ENCODE peak calls at places on chromosomes 3 and 15, in seven cellular contexts. P is GM23338, X is stomach, H is transverse colon, C is esophagus muscularis mucosa, N is endothelial cell of umbilical vein, O is prostate gland. A is an unnamed sample.

GRCh38 chr15:93071469-93071891 is 17.5 kb downstream of the RGMA start:
- DNase-seq in P (no peak), X (no peak), H (no peak), C (no peak), N (no peak), O (no peak), A (no peak)

GRCh38 chr15:34855893-34856292 is 60.5 kb upstream of the ACTC1 start:
- DNase-seq in P (no peak), X (no peak), H (no peak), C (no peak), N (no peak), O (no peak), A (no peak)

GRCh38 chr15:97759363-97759762 is 201.1 kb upstream of the ARRDC4 start:
- DNase-seq in P (no peak), X (no peak), H (no peak), C (no peak), N (peak; percentile 62), O (no peak), A (no peak)

GRCh38 chr3:129417354-129417753 is 11.1 kb downstream of the EFCAB12 start:
- DNase-seq in P (no peak), X (no peak), H (no peak), C (no peak), N (peak; percentile 92), O (no peak), A (no peak)

GRCh38 chr3:189355481-189356201 is 183.9 kb downstream of the TPRG1 start:
- DNase-seq in P (peak; percentile 44), X (no peak), H (peak; percentile 23), C (no peak), N (no peak), O (peak; percentile 17), A (no peak)

GRCh38 chr3:168398371-168399030 is 302.8 kb upstream of the GOLIM4 start:
- DNase-seq in P (no peak), X (no peak), H (no peak), C (no peak), N (no peak), O (no peak), A (no peak)

GRCh38 chr3:170368921-170369320 is 11.4 kb downstream of the SKIL start:
- DNase-seq in P (no peak), X (no peak), H (no peak), C (no peak), N (no peak), O (no peak), A (no peak)

GRCh38 chr3:24316887-24317383 is 177.7 kb downstream of the THRB start:
- DNase-seq in P (no peak), X (peak; percentile 44), H (peak; percentile 68), C (no peak), N (no peak), O (no peak), A (no peak)

GRCh38 chr3:183375337-183375736 is 53.1 kb downstream of the MCF2L2 start:
- DNase-seq in P (no peak), X (no peak), H (no peak), C (no peak), N (no peak), O (no peak), A (no peak)

GRCh38 chr3:153180860-153181372 is 18.9 kb downstream of the RAP2B start:
- DNase-seq in P (no peak), X (no peak), H (no peak), C (no peak), N (no peak), O (no peak), A (no peak)

GRCh38 chr3:49013738-49014660 is 4.4 kb downstream of the DALRD3 start:
- DNase-seq in P (peak; percentile 88), X (peak; percentile 66), H (peak; percentile 66), C (no peak), N (peak; percentile 28), O (no peak), A (no peak)

GRCh38 chr15:74656935-74657535 is 38.8 kb downstream of the EDC3 start:
- DNase-seq in P (no peak), X (no peak), H (no peak), C (no peak), N (no peak), O (no peak), A (no peak)

GRCh38 chr3:117719316-117719926 is 1009.8 kb downstream of the TUSC7 start:
- DNase-seq in P (peak; percentile 63), X (no peak), H (no peak), C (no peak), N (peak; percentile 45), O (no peak), A (no peak)

GRCh38 chr3:171844873-171845272 is 1.7 kb downstream of the TMEM212 start:
- DNase-seq in P (no peak), X (no peak), H (no peak), C (no peak), N (no peak), O (no peak), A (no peak)

DNA sequence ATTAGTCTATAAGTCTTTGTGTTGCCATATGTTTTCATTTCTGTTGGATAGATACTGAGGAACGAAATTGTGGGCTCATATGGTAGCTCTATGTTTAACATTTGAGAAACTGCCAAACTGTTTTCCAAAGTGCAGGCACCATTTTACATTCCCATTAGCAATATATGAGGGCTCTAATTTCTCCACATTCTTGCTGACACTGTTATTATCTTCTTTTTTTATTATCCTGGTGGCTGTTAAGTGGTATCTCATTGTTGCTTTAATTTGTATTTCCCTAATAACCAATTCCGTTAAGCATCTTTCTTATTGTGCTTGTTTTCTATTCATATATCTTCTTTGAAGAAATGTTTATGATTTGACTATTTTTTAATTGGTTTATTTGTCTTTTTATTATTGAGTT is 1.9 kb upstream of the PIK3R4 start:
- DNase-seq in P (no peak), X (no peak), H (no peak), C (no peak), N (no peak), O (no peak), A (no peak)
- H3K4me3 ChIP-seq in P (peak overlapping the region; percentile 89), X (peak overlapping the region; percentile 67), H (no peak overlapping the region), C (no peak overlapping the region), N (peak overlapping the region; percentile 73), O (no peak overlapping the region), A (no peak overlapping the region)

DNA sequence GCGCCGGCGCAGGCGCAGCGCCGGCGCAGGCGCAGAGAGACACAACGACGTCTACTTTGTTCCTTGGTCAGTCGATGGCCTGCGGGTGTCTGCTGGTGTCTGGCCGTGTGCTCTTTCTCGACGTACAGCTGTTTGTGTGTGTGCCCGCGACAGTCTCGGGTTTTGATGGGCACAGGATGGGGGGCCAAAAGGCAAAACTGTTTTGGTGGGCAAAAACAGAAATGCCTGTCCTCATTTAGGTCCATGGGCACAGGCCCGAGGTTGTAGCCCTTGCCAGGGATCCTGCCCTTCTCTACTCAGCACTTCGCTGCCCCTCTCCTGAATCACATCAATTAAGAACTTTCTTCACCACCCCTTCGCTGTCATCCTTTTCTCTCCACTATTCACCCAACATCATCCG is 184.8 kb upstream of the CHL1 start:
- DNase-seq in P (peak; percentile 51), X (no peak), H (no peak), C (no peak), N (no peak), O (no peak), A (no peak)
- TF ChIP-seq POLR2AphosphoS5 in P (peak; percentile 68), X (no peak), H (no peak), C (no peak), N (no peak), O (no peak), A (no peak)

DNA sequence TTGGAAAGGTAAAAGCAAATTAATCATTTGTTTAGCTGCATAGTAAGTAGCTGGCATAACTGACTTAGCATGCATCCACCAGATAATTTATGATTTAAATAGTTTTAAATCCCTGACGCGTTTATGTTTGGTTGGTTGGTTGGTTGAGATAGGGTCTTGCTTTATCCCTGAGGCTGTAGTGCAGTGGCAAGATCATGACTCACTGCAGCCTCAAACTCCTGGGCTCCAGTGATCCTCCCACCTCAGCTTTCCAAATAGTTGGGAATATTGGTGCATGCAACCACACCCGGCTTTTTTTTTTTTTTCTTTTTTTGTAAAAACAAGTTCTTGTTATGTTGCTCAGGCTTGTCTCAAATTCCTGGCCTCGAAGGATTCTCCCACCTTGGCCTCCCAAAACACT is 263.4 kb downstream of the MCTP2 start:
- DNase-seq in P (no peak), X (no peak), H (no peak), C (no peak), N (no peak), O (no peak), A (no peak)
- H3K4me3 ChIP-seq in P (no peak overlapping the region), X (no peak overlapping the region), H (no peak overlapping the region), C (no peak overlapping the region), N (no peak overlapping the region), O (no peak overlapping the region), A (no peak overlapping the region)

GRCh38 chr3:32460031-32460749 is 42.5 kb downstream of the CMTM6 start:
- DNase-seq in P (peak; percentile 98), X (no peak), H (peak; percentile 53), C (peak; percentile 89), N (peak; percentile 9), O (no peak), A (no peak)
- TF ChIP-seq POLR2AphosphoS5 in P (peak; percentile 38), X (no peak), H (no peak), C (no peak), N (no peak), O (no peak), A (no peak)

DNA sequence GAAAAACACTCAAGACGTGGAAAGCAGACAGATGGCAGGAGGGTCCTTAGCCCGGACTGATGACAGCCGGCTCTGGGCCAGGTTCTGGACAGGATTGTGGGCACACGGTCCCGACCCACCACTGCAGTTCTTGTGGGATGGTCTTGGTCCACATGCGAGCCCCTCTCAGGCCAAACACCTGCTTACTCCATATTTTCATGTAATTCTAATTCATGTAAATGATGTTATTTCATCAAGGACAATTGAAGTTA is 32.6 kb downstream of the TM2D3 start:
- DNase-seq in P (no peak), X (no peak), H (no peak), C (no peak), N (no peak), O (no peak), A (no peak)
- H3K4me3 ChIP-seq in P (no peak overlapping the region), X (no peak overlapping the region), H (no peak overlapping the region), C (no peak overlapping the region), N (no peak overlapping the region), O (no peak overlapping the region), A (no peak overlapping the region)

GRCh38 chr3:81716870-81717509 is 44.5 kb downstream of the GBE1 start:
- DNase-seq in P (peak; percentile 3), X (peak; percentile 46), H (no peak), C (no peak), N (no peak), O (no peak), A (no peak)
- TF ChIP-seq POLR2AphosphoS5 in P (no peak), X (peak; percentile 18), H (no peak), C (no peak), N (no peak), O (peak; percentile 5), A (no peak)

GRCh38 chr3:107216229-107216628 is 161.0 kb upstream of the CCDC54 start:
- DNase-seq in P (no peak), X (no peak), H (no peak), C (no peak), N (no peak), O (no peak), A (no peak)
- H3K4me3 ChIP-seq in P (no peak overlapping the region), X (no peak overlapping the region), H (no peak overlapping the region), C (no peak overlapping the region), N (no peak overlapping the region), O (no peak overlapping the region), A (no peak overlapping the region)

A was measured in breast epithelium.